ENCODE peak calls at places on chromosomes 7 and 10, in ten cellular contexts. I is heart right ventricle, U is GM23338, F is hepatocyte, W is kidney, C is neural progenitor cell, K is mesendoderm, J is Peyer's patch, M is brain microvascular endothelial cell, S is psoas muscle. Z is an unnamed sample.

GRCh38 chr10:112738586-112739218 is 211.3 kb upstream of the TCF7L2 start:
- DNase-seq in W (no peak), S (no peak), I (no peak), U (no peak), M (no peak), C (peak; percentile 43), F (peak; percentile 50), J (no peak), K (no peak), Z (no peak)

GRCh38 chr7:111587715-111588433 is 25.6 kb upstream of the IMMP2L start:
- DNase-seq in U (no peak), S (no peak), M (peak; percentile 40), J (no peak), F (no peak), C (no peak), W (no peak), I (no peak), K (no peak), Z (no peak)

GRCh38 chr10:5628798-5629788 is 37.3 kb downstream of the ASB13 start:
- DNase-seq in M (no peak), U (no peak), W (no peak), S (no peak), C (no peak), J (no peak), F (no peak), K (no peak), I (no peak), Z (no peak)

GRCh38 chr10:67925449-67926005 is 41.1 kb downstream of the SIRT1 start:
- DNase-seq in S (no peak), J (no peak), W (no peak), M (peak; percentile 18), C (no peak), U (no peak), I (no peak), F (no peak), K (no peak), Z (no peak)

GRCh38 chr7:50988465-50988864 is 205.8 kb upstream of the GRB10 start:
- DNase-seq in S (no peak), U (peak; percentile 63), J (no peak), K (peak; percentile 9), F (no peak), W (no peak), M (no peak), C (peak; percentile 81), I (no peak), Z (no peak)

GRCh38 chr7:81066797-81067196 is 147.9 kb upstream of the SEMA3C start:
- DNase-seq in I (no peak), K (no peak), F (no peak), J (no peak), W (no peak), U (no peak), C (no peak), M (no peak), S (no peak), Z (no peak)

GRCh38 chr10:89301231-89301630 is 615 bp upstream of the IFIT2 start:
- DNase-seq in F (no peak), U (no peak), S (no peak), C (no peak), K (no peak), W (no peak), J (peak; percentile 63), I (peak; percentile 32), M (no peak), Z (no peak)

GRCh38 chr10:62648941-62649340 is 155.6 kb upstream of the ADO start:
- DNase-seq in C (no peak), K (no peak), U (no peak), F (no peak), M (no peak), W (no peak), S (no peak), J (no peak), I (no peak), Z (no peak)

GRCh38 chr7:152176797-152177196 is 151.3 kb downstream of the GALNT11 start:
- DNase-seq in K (no peak), F (no peak), S (no peak), W (no peak), M (no peak), U (no peak), C (no peak), I (no peak), J (no peak), Z (no peak)
- H3K36me3 ChIP-seq in K (peaks cover 4% of the 10 kb centered on the region), F (peaks cover 7% of the 10 kb centered on the region), S (peaks cover 5% of the 10 kb centered on the region), W (peaks cover 33% of the 10 kb centered on the region), M (peaks cover 54% of the 10 kb centered on the region), U (peaks cover 8% of the 10 kb centered on the region), C (peaks cover 7% of the 10 kb centered on the region), I (peaks cover 100% of the 10 kb centered on the region), J (no peaks in the 10 kb centered on the region), Z (peaks cover 22% of the 10 kb centered on the region)

DNA sequence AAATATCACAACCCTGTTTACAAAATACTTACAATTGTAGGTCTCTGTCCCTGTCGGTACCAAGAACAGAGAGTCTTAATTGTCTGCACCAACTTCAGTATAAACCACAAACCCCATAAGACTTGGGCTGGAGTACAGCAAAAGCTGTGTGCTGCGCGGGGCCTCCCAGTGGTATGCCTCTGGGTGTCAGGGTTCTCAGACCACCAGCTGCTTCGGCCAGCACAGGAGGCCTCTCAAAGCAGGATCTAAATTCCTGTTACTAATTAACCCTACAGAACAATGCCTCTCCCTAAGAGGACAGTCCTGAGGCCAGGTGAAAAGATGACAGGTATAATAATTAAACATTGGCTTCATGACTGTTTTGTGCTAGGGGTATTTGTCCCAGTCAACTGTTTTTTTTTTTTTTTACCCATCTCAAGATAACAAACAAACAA is 957 bp upstream of the SVIL start:
- DNase-seq in U (peak; percentile 51), J (no peak), I (no peak), W (no peak), F (peak; percentile 41), S (no peak), C (peak; percentile 69), K (peak; percentile 84), M (peak; percentile 64), Z (no peak)
- H3K4me3 ChIP-seq in U (no peak overlapping the region), J (no peak overlapping the region), I (no peak overlapping the region), W (no peak overlapping the region), F (no peak overlapping the region), S (peak overlapping the region; percentile 77), C (peak overlapping the region; percentile 2), K (no peak overlapping the region), M (peak overlapping the region; percentile 9), Z (no peak overlapping the region)

DNA sequence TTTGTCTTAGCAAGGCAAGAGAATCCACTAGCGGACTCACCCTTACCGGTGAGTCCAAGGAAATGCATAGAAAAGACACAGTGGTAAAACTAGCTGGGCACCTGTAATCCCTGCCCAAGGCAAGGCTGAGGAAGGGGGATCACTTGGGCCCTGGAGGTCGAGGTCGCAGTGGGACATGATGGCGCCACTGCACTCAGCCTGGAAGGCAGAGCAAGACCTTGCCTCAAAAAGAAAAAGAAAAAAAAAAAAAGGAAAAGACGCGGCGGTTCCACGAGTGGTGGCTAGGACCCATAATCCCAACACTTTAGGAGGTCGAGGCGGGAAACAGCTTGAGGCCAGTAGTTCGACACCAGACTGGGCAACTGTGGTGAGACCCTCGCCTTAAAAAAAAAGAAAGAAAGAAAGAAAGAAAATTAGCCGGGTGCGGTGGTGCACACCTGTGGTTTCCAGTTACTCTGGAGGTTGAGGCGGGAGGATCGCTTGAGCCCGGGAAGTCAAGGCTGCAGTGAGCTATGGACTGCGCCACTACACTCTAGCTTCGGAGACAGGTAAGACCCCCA is 808 bp upstream of the OTUD1 start:
- DNase-seq in U (no peak), I (peak; percentile 9), K (no peak), S (peak; percentile 19), W (no peak), C (peak; percentile 8), J (no peak), F (no peak), M (no peak), Z (no peak)
- H3K36me3 ChIP-seq in U (no peaks in the 10 kb centered on the region), I (peaks cover 5% of the 10 kb centered on the region), K (no peaks in the 10 kb centered on the region), S (no peaks in the 10 kb centered on the region), W (no peaks in the 10 kb centered on the region), C (no peaks in the 10 kb centered on the region), J (no peaks in the 10 kb centered on the region), F (no peaks in the 10 kb centered on the region), M (no peaks in the 10 kb centered on the region), Z (no peaks in the 10 kb centered on the region)

DNA sequence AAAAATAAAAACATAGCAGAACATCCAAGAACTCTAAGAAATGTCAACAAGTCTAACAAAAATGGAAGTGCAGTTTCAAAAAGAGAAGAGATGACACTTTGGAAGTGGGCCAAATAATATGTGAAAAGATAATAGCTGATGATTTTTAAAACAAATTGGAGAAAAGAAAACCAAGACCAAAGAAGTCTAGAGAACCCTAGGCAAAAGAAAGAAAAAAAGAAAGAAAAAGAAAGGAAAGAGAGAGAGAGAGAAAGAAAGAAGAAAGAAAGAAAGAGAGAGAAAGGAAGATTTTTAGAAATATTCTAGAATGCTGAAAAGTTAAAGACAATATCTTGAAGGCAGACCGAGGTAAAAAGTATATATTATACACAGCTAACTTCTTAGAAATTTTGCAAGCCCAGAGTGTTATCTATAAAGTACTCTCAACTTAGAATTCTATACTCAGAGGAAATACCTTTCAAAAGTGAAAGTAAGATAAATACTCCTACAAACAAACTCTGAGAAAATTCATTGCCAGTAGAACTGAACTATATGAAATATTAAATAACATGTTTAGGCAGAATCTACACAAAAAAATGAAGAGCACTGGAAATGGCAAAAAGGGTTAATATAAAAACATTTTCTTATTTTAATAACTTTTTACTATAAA is 138.7 kb upstream of the SMIM30 start:
- DNase-seq in K (no peak), M (no peak), S (no peak), J (no peak), W (no peak), C (no peak), F (no peak), U (no peak), I (no peak), Z (no peak)
- H3K4me3 ChIP-seq in K (no peak overlapping the region), M (no peak overlapping the region), S (no peak overlapping the region), J (no peak overlapping the region), W (no peak overlapping the region), C (no peak overlapping the region), F (no peak overlapping the region), U (no peak overlapping the region), I (no peak overlapping the region), Z (no peak overlapping the region)